ENCODE peak calls at places on chromosomes 1 and 21, in ten cellular contexts. K, N, W, P, D, M, V, H, F and X are unnamed samples.

GRCh38 chr1:241724741-241725356 is 72.8 kb downstream of the WDR64 start:
- DNase-seq in K (no peak), N (no peak), W (no peak), P (no peak), D (no peak), M (no peak), V (no peak), H (no peak), F (no peak), X (no peak)

GRCh38 chr1:180167021-180167701 is 12.5 kb downstream of the QSOX1 start:
- DNase-seq in K (no peak), N (peak; percentile 48), W (no peak), P (no peak), D (no peak), M (no peak), V (peak; percentile 38), H (no peak), F (peak; percentile 47), X (no peak)

GRCh38 chr1:169681094-169681493 is 30.3 kb downstream of the SELL start:
- DNase-seq in K (no peak), N (no peak), W (no peak), P (no peak), D (no peak), M (no peak), V (no peak), H (no peak), F (no peak), X (no peak)

GRCh38 chr1:201882665-201883132 is 6.0 kb upstream of the SHISA4 start:
- DNase-seq in K (no peak), N (no peak), W (no peak), P (no peak), D (peak; percentile 77), M (no peak), V (peak; percentile 32), H (no peak), F (peak; percentile 72), X (no peak)

GRCh38 chr1:182699673-182700350 is 15.4 kb upstream of the RGS8 start:
- DNase-seq in K (no peak), N (no peak), W (no peak), P (no peak), D (no peak), M (no peak), V (no peak), H (peak; percentile 8), F (peak; percentile 17), X (no peak)

GRCh38 chr1:101338714-101339430 is 102.1 kb downstream of the S1PR1 start:
- DNase-seq in K (no peak), N (no peak), W (no peak), P (no peak), D (peak; percentile 29), M (no peak), V (peak; percentile 16), H (no peak), F (peak; percentile 3), X (no peak)

GRCh38 chr1:153775432-153776311 is 465 bp downstream of the SLC27A3 start:
- DNase-seq in K (no peak), N (no peak), W (peak; percentile 82), P (no peak), D (peak; percentile 53), M (no peak), V (peak; percentile 58), H (peak; percentile 66), F (peak; percentile 44), X (no peak)

GRCh38 chr21:44421901-44422840 is 33.1 kb upstream of the LRRC3 start:
- DNase-seq in K (no peak), N (no peak), W (no peak), P (no peak), D (no peak), M (no peak), V (no peak), H (no peak), F (no peak), X (no peak)

GRCh38 chr1:62341120-62341519 is 21.9 kb upstream of the KANK4 start:
- DNase-seq in K (no peak), N (no peak), W (no peak), P (no peak), D (no peak), M (no peak), V (no peak), H (no peak), F (no peak), X (no peak)

GRCh38 chr1:62336638-62337534 is 17.7 kb upstream of the KANK4 start:
- DNase-seq in K (no peak), N (no peak), W (no peak), P (no peak), D (no peak), M (no peak), V (no peak), H (peak; percentile 54), F (peak; percentile 6), X (no peak)

GRCh38 chr1:62335656-62336055 is 16.4 kb upstream of the KANK4 start:
- DNase-seq in K (no peak), N (no peak), W (no peak), P (no peak), D (no peak), M (no peak), V (no peak), H (no peak), F (no peak), X (no peak)

GRCh38 chr1:62337535-62337784 is 18.2 kb upstream of the KANK4 start:
- DNase-seq in K (no peak), N (no peak), W (no peak), P (no peak), D (no peak), M (no peak), V (no peak), H (no peak), F (no peak), X (no peak)

DNA sequence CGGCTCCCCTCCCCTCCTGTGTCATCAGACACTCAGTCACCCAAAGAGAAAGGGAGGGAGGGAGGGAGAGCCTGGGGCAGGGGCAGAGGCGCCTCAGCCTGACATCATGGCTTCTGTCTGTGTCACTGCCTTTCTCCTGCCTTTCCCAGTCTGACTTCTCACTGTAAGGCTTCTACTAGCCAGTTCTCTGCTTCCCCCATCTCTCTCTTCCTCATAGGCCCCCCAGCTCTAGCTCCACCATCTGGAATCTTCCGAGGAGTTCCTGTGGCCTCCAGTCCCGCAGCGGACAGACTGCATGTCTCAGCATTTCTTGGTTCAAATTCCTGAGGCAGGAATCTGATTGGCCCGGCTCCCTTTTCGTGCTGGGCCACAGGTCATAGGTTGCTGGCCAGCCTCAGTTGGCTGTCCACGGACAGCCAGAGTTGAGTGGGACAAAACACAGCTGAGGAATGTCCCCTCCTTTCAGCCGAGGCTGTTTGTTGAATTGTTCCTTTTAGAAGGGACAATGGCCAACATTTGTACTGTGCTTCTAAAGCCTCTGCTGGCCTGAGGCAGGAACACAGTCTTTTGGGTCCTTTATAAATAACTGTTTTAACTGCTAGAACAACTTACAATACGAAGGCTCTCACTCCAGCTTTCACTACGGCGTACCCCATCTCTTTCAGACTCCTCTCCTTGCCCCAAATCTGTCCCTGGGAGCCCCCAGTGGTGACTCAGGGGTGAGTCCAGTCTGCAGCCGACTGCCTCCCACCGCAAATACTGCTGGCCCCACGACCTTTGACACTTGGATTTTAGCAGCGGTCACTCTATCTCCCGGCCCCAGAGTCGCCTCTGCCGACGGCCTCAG is 18.8 kb upstream of the KANK4 start:
- DNase-seq in K (no peak), N (peak; percentile 26), W (no peak), P (no peak), D (no peak), M (peak; percentile 45), V (no peak), H (no peak), F (peak; percentile 8), X (no peak)
- TF ChIP-seq CTCF in K (peak; percentile 3), N (no peak), W (no peak), P (no peak), D (no peak), M (peak; percentile 61), V (no peak), H (no peak), F (no peak), X (no peak)

GRCh38 chr1:157959750-157960149 is 33.7 kb upstream of the KIRREL1 start:
- DNase-seq in K (no peak), N (no peak), W (no peak), P (no peak), D (no peak), M (no peak), V (no peak), H (no peak), F (no peak), X (no peak)
- TF ChIP-seq CTCF in K (no peak), N (no peak), W (no peak), P (no peak), D (no peak), M (no peak), V (no peak), H (no peak), F (no peak), X (no peak)

GRCh38 chr1:8807004-8807403 is 10.4 kb downstream of the RERE start:
- DNase-seq in K (no peak), N (no peak), W (no peak), P (no peak), D (no peak), M (no peak), V (no peak), H (no peak), F (no peak), X (no peak)

GRCh38 chr1:8810987-8811386 is 6.5 kb downstream of the RERE start:
- DNase-seq in K (no peak), N (no peak), W (no peak), P (no peak), D (no peak), M (no peak), V (no peak), H (no peak), F (no peak), X (no peak)

GRCh38 chr1:8813016-8813763 is 4.2 kb downstream of the RERE start:
- DNase-seq in K (no peak), N (no peak), W (no peak), P (no peak), D (peak; percentile 33), M (no peak), V (peak; percentile 45), H (no peak), F (peak; percentile 61), X (no peak)

GRCh38 chr1:8813991-8814390 is 3.4 kb downstream of the RERE start:
- DNase-seq in K (no peak), N (no peak), W (no peak), P (no peak), D (no peak), M (no peak), V (no peak), H (no peak), F (peak; percentile 11), X (no peak)

GRCh38 chr1:8809342-8809736 is 8.1 kb downstream of the RERE start:
- DNase-seq in K (no peak), N (no peak), W (no peak), P (no peak), D (peak; percentile 26), M (no peak), V (no peak), H (no peak), F (no peak), X (no peak)
- TF ChIP-seq CTCF in K (no peak), N (no peak), W (no peak), P (no peak), D (no peak), M (no peak), V (no peak), H (no peak), F (no peak), X (no peak)

DNA sequence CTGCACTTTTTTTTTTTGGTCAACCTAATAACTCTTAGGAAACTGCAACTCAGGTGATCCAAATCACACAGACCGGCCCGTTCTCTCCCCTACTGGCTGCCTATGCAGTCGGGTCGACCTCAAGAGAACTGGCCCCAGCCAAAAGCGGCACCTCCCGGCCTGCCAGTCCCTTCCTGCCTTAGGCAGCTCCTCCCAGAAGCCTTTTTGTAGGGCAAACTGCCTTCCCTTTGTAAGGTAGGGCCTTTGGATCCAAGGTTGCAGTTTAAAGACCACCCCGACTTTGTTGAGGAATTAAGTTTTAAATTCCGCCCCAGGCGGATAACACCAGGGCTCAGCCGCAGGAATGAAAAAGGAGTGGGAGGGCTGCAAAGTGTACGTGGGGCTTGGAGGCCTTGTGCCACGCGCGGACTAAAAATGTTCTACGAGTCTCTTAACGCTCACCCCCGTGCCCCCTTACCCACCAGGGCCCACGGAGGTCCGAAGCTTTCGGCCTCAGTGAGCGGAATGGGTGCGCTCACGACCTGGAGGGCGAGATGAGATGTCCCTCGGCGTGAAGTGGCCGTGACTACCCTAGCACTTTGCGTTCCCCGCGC is 642 bp upstream of the ST3GAL3 start:
- DNase-seq in K (no peak), N (peak; percentile 44), W (peak; percentile 28), P (no peak), D (peak; percentile 34), M (peak; percentile 20), V (no peak), H (no peak), F (peak; percentile 26), X (no peak)
- TF ChIP-seq CTCF in K (no peak), N (no peak), W (no peak), P (no peak), D (no peak), M (no peak), V (no peak), H (no peak), F (no peak), X (no peak)